ENCODE peak calls at places on chromosomes 3 and 15, in ten cellular contexts. K, X, Z, H, N, S, A, V, E and T are unnamed samples.

GRCh38 chr3:33883538-33884203 is 85.2 kb downstream of the PDCD6IP start:
- DNase-seq in K (no peak), X (peak), Z (no peak), H (no peak), N (peak), S (no peak), A (no peak), V (peak), E (no peak), T (no peak)

GRCh38 chr3:38137615-38138346 is 680 bp upstream of the MYD88 start:
- DNase-seq in K (no peak), X (no peak), Z (no peak), H (no peak), N (peak), S (no peak), A (no peak), V (no peak), E (no peak), T (no peak)

GRCh38 chr15:101170568-101171350 is 81.1 kb downstream of the CHSY1 start:
- DNase-seq in K (peak), X (no peak), Z (no peak), H (no peak), N (no peak), S (no peak), A (peak), V (no peak), E (no peak), T (no peak)

GRCh38 chr15:42091753-42092665 is 2.4 kb downstream of the PLA2G4D start:
- DNase-seq in K (no peak), X (no peak), Z (no peak), H (no peak), N (no peak), S (no peak), A (no peak), V (no peak), E (no peak), T (no peak)

GRCh38 chr15:68691667-68692066 is 112.9 kb downstream of the CORO2B start:
- DNase-seq in K (no peak), X (no peak), Z (peak), H (no peak), N (no peak), S (no peak), A (no peak), V (peak), E (no peak), T (no peak)

GRCh38 chr3:172516318-172517214 is 6.7 kb downstream of the TNFSF10 start:
- DNase-seq in K (peak), X (no peak), Z (no peak), H (no peak), N (no peak), S (no peak), A (no peak), V (peak), E (no peak), T (no peak)

GRCh38 chr15:52256366-52256765 is 39.2 kb downstream of the MYO5C start:
- DNase-seq in K (peak), X (peak), Z (no peak), H (peak), N (peak), S (peak), A (peak), V (peak), E (peak), T (peak)

GRCh38 chr3:182136008-182136910 is 424.5 kb downstream of the SOX2 start:
- DNase-seq in K (no peak), X (no peak), Z (peak), H (no peak), N (no peak), S (no peak), A (no peak), V (no peak), E (no peak), T (no peak)

GRCh38 chr3:14899993-14900618 is 47.3 kb upstream of the NR2C2 start:
- DNase-seq in K (no peak), X (no peak), Z (no peak), H (no peak), N (no peak), S (no peak), A (no peak), V (no peak), E (no peak), T (no peak)

GRCh38 chr15:41417418-41417811 is 520 bp downstream of the RTF1 start:
- DNase-seq in K (no peak), X (no peak), Z (no peak), H (peak), N (no peak), S (no peak), A (no peak), V (no peak), E (no peak), T (no peak)

GRCh38 chr3:41966206-41966605 is 4.3 kb upstream of the ULK4 start:
- DNase-seq in K (no peak), X (no peak), Z (no peak), H (no peak), N (no peak), S (no peak), A (no peak), V (no peak), E (no peak), T (no peak)

GRCh38 chr3:59192473-59192872 is 142.6 kb upstream of the CFAP20DC start:
- DNase-seq in K (peak), X (no peak), Z (no peak), H (no peak), N (no peak), S (no peak), A (no peak), V (no peak), E (no peak), T (no peak)

GRCh38 chr15:61243984-61244593 is 15.0 kb upstream of the RORA start:
- DNase-seq in K (no peak), X (no peak), Z (no peak), H (no peak), N (no peak), S (no peak), A (no peak), V (no peak), E (no peak), T (no peak)

GRCh38 chr3:122183893-122184590 is 574 bp downstream of the CASR start:
- DNase-seq in K (no peak), X (no peak), Z (no peak), H (no peak), N (no peak), S (no peak), A (no peak), V (no peak), E (no peak), T (no peak)

GRCh38 chr3:122943828-122944190 is 83.8 kb downstream of the SEMA5B start:
- DNase-seq in K (no peak), X (no peak), Z (no peak), H (no peak), N (no peak), S (no peak), A (no peak), V (no peak), E (no peak), T (no peak)

GRCh38 chr15:28977377-28978010 is 91.7 kb downstream of the APBA2 start:
- DNase-seq in K (peak), X (no peak), Z (no peak), H (no peak), N (peak), S (no peak), A (no peak), V (peak), E (no peak), T (no peak)

GRCh38 chr15:70494861-70495571 is 268.3 kb downstream of the UACA start:
- DNase-seq in K (peak), X (peak), Z (no peak), H (no peak), N (peak), S (no peak), A (no peak), V (no peak), E (no peak), T (no peak)

GRCh38 chr3:144028798-144029411 is 57.3 kb downstream of the DIPK2A start:
- DNase-seq in K (no peak), X (peak), Z (no peak), H (no peak), N (no peak), S (no peak), A (no peak), V (no peak), E (no peak), T (no peak)

GRCh38 chr3:148329481-148330220 is 368.1 kb upstream of the AGTR1 start:
- DNase-seq in K (peak), X (no peak), Z (no peak), H (no peak), N (no peak), S (no peak), A (no peak), V (no peak), E (no peak), T (no peak)

GRCh38 chr3:112247900-112248299 is 46.1 kb downstream of the SLC9C1 start:
- DNase-seq in K (no peak), X (no peak), Z (no peak), H (no peak), N (no peak), S (no peak), A (no peak), V (no peak), E (no peak), T (no peak)

GRCh38 chr15:68559342-68560310 is 19.2 kb upstream of the CORO2B start:
- DNase-seq in K (peak), X (peak), Z (peak), H (peak), N (peak), S (peak), A (peak), V (peak), E (peak), T (peak)

GRCh38 chr15:85854345-85855097 is 59.8 kb upstream of the KLHL25 start:
- DNase-seq in K (peak), X (peak), Z (no peak), H (peak), N (no peak), S (no peak), A (no peak), V (peak), E (peak), T (peak)

GRCh38 chr3:22933051-22933450 is 270.1 kb upstream of the UBE2E2 start:
- DNase-seq in K (no peak), X (no peak), Z (no peak), H (no peak), N (no peak), S (no peak), A (no peak), V (no peak), E (no peak), T (no peak)

GRCh38 chr3:99714146-99714545 is 75.8 kb downstream of the COL8A1 start:
- DNase-seq in K (peak), X (no peak), Z (no peak), H (no peak), N (no peak), S (no peak), A (no peak), V (no peak), E (no peak), T (no peak)

GRCh38 chr3:171429635-171430034 is 30.6 kb downstream of the TNIK start:
- DNase-seq in K (no peak), X (no peak), Z (no peak), H (no peak), N (no peak), S (no peak), A (no peak), V (no peak), E (no peak), T (no peak)